ENCODE peak calls at places on chromosomes 7 and 10, in five cellular contexts. R is neural crest cell, A is upper lobe of right lung, J is endothelial cell, U is coronary artery. N is an unnamed sample.

GRCh38 chr7:111730476-111731300 is 168.4 kb upstream of the IMMP2L start:
- DNase-seq in R (no peak), A (no peak), J (no peak), U (no peak), N (no peak)

GRCh38 chr10:49827297-49827696 is 65.2 kb upstream of the OGDHL start:
- DNase-seq in R (no peak), A (no peak), J (no peak), U (no peak), N (no peak)

GRCh38 chr7:147265528-147265927 is 1148.9 kb downstream of the CNTNAP2 start:
- DNase-seq in R (no peak), A (no peak), J (no peak), U (no peak), N (no peak)

GRCh38 chr7:139650429-139651100 is 127.1 kb downstream of the CLEC2L start:
- DNase-seq in R (no peak), A (no peak), J (no peak), U (no peak), N (no peak)

GRCh38 chr10:132099701-132100481 is 34.1 kb downstream of the JAKMIP3 start:
- DNase-seq in R (no peak), A (peak), J (no peak), U (peak), N (no peak)

GRCh38 chr7:78543976-78544375 is 745.4 kb downstream of the PHTF2 start:
- DNase-seq in R (no peak), A (no peak), J (no peak), U (no peak), N (no peak)

GRCh38 chr10:89744021-89744420 is 42.6 kb downstream of the KIF20B start:
- DNase-seq in R (no peak), A (no peak), J (no peak), U (no peak), N (no peak)

GRCh38 chr10:42970451-42971250 is 106.2 kb upstream of the RET start:
- DNase-seq in R (no peak), A (peak), J (peak), U (peak), N (no peak)

GRCh38 chr10:97169911-97170693 is 15.7 kb downstream of the SLIT1 start:
- DNase-seq in R (no peak), A (no peak), J (no peak), U (no peak), N (no peak)

GRCh38 chr7:23383225-23383624 is 84.1 kb downstream of the MALSU1 start:
- DNase-seq in R (no peak), A (no peak), J (no peak), U (no peak), N (no peak)

GRCh38 chr7:43535031-43535451 is 47.9 kb upstream of the STK17A start:
- DNase-seq in R (no peak), A (no peak), J (no peak), U (no peak), N (no peak)

GRCh38 chr10:96714031-96714590 is 6.2 kb downstream of the PIK3AP1 start:
- DNase-seq in R (no peak), A (no peak), J (no peak), U (no peak), N (no peak)

GRCh38 chr7:100091411-100092181 is 2.8 kb downstream of the COPS6 start:
- DNase-seq in R (no peak), A (no peak), J (no peak), U (no peak), N (no peak)

GRCh38 chr7:149431486-149432120 is 29.3 kb downstream of the ZNF777 start:
- DNase-seq in R (no peak), A (no peak), J (no peak), U (no peak), N (no peak)

GRCh38 chr10:100554902-100555301 is 19.2 kb downstream of the HIF1AN start:
- DNase-seq in R (no peak), A (no peak), J (no peak), U (no peak), N (no peak)

GRCh38 chr10:132140167-132140925 is 46.4 kb upstream of the DPYSL4 start:
- DNase-seq in R (no peak), A (peak), J (no peak), U (no peak), N (no peak)

GRCh38 chr7:94059747-94060146 is 55.6 kb upstream of the BET1 start:
- DNase-seq in R (no peak), A (no peak), J (no peak), U (no peak), N (no peak)

GRCh38 chr7:116653204-116653603 is 18.8 kb upstream of the MET start:
- DNase-seq in R (no peak), A (no peak), J (no peak), U (no peak), N (no peak)

GRCh38 chr7:78510580-78511188 is 712.1 kb downstream of the PHTF2 start:
- DNase-seq in R (peak), A (no peak), J (peak), U (no peak), N (no peak)

GRCh38 chr10:91798736-91799579 is 732 bp downstream of the TNKS2 start:
- DNase-seq in R (no peak), A (peak), J (no peak), U (no peak), N (peak)

GRCh38 chr7:2309889-2310331 is 4.3 kb downstream of the SNX8 start:
- DNase-seq in R (no peak), A (no peak), J (no peak), U (no peak), N (no peak)

GRCh38 chr7:104933433-104934074 is 80.5 kb upstream of the KMT2E start:
- DNase-seq in R (no peak), A (no peak), J (no peak), U (no peak), N (no peak)

GRCh38 chr10:52703898-52704297 is 68.7 kb downstream of the MBL2 start:
- DNase-seq in R (no peak), A (no peak), J (no peak), U (no peak), N (no peak)

GRCh38 chr7:17097668-17098297 is 200.7 kb upstream of the AHR start:
- DNase-seq in R (no peak), A (no peak), J (no peak), U (no peak), N (no peak)

GRCh38 chr10:117253908-117254307 is 13.0 kb downstream of the SLC18A2 start:
- DNase-seq in R (no peak), A (no peak), J (no peak), U (no peak), N (no peak)

GRCh38 chr7:108492742-108493141 is 33.2 kb downstream of the PNPLA8 start:
- DNase-seq in R (no peak), A (no peak), J (no peak), U (no peak), N (no peak)

GRCh38 chr7:38215115-38215514 is 37.1 kb downstream of the STARD3NL start:
- DNase-seq in R (no peak), A (no peak), J (no peak), U (no peak), N (no peak)

GRCh38 chr10:48525113-48525512 is 79.8 kb downstream of the ARHGAP22 start:
- DNase-seq in R (no peak), A (no peak), J (no peak), U (peak), N (no peak)

GRCh38 chr7:101519324-101520017 is 109.6 kb downstream of the MYL10 start:
- DNase-seq in R (no peak), A (no peak), J (no peak), U (no peak), N (no peak)

GRCh38 chr7:75624134-75624832 is 114.5 kb downstream of the HIP1 start:
- DNase-seq in R (no peak), A (peak), J (no peak), U (peak), N (no peak)

GRCh38 chr10:99880071-99880835 is 97.8 kb downstream of the ABCC2 start:
- DNase-seq in R (no peak), A (no peak), J (peak), U (no peak), N (no peak)

GRCh38 chr7:15158141-15158810 is 255.7 kb upstream of the DGKB start:
- DNase-seq in R (no peak), A (no peak), J (no peak), U (no peak), N (no peak)

GRCh38 chr7:25389489-25390106 is 161.3 kb upstream of the NPVF start:
- DNase-seq in R (peak), A (no peak), J (peak), U (no peak), N (no peak)

GRCh38 chr10:120979435-120980315 is 128.5 kb downstream of the WDR11 start:
- DNase-seq in R (peak), A (peak), J (peak), U (no peak), N (no peak)

GRCh38 chr10:132722391-132722790 is 63.6 kb downstream of the NKX6-2 start:
- DNase-seq in R (no peak), A (no peak), J (no peak), U (no peak), N (no peak)

GRCh38 chr7:91287685-91288084 is 23.5 kb downstream of the FZD1 start:
- DNase-seq in R (no peak), A (no peak), J (no peak), U (no peak), N (no peak)

GRCh38 chr10:103554488-103555320 is 61.2 kb downstream of the NEURL1 start:
- DNase-seq in R (peak), A (no peak), J (no peak), U (no peak), N (no peak)

GRCh38 chr10:122331615-122332446 is 42.7 kb upstream of the PLEKHA1 start:
- DNase-seq in R (no peak), A (no peak), J (no peak), U (peak), N (no peak)

GRCh38 chr10:122336332-122336731 is 38.2 kb upstream of the PLEKHA1 start:
- DNase-seq in R (no peak), A (no peak), J (no peak), U (no peak), N (no peak)

GRCh38 chr10:122329416-122329815 is 45.1 kb upstream of the PLEKHA1 start:
- DNase-seq in R (no peak), A (no peak), J (no peak), U (peak), N (no peak)

GRCh38 chr10:122331100-122331499 is 43.4 kb upstream of the PLEKHA1 start:
- DNase-seq in R (no peak), A (no peak), J (no peak), U (peak), N (no peak)

DNA sequence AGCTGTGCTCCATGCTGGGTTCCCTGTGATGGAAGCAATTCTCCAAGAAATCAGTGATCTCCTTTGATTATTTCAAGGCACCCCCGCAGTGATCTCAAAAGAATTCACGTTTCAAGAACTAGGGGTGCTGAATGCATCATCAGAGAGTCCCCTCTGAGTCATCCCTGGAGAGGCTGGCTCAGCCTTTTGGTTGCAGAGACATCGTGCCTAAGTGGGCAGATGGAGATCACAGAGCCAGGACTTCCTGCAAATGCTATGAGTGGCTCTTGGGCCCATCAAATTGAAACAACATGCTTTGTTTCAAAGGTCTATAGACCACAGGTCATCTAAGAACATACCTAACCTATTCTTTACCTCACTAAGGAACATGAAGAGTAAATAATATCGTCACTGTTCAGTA is 41.5 kb upstream of the PLEKHA1 start:
- DNase-seq in R (no peak), A (no peak), J (no peak), U (no peak), N (no peak)
- TF ChIP-seq CTCF in R (no peak), A (no peak), J (no peak), U (no peak), N (no peak)

DNA sequence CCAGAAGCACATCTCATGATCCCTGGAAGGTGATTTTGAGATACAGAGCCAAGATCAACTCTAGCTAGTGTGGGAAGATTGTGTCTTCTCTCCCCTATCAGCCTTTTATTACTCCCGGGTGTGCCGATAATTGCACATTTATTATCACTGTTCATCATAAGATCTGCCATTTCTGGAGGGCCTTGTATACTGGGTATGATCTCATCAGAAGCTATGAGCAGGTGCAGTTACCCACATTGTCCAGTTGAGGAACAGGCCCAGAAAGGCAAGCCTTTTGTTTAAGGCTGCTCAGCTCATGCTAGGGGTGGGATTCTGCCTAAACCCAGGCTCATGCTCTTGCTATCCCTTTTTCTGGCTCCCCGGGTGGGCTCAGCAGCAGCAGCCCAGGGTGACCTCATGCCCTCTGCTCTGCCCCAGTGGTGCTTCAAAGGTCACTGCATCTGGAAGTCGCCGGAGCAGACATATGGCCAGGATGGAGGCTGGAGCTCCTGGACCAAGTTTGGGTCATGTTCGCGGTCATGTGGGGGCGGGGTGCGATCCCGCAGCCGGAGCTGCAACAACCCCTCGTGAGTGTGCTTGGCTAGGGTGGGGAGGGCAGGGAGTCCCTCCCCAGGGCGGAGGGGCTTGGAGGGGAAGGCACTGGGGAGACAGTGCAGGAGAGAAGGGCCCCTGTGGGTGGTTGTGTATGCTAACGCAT is 46.6 kb downstream of the TBATA start:
- DNase-seq in R (no peak), A (no peak), J (no peak), U (no peak), N (no peak)
- TF ChIP-seq CTCF in R (peak), A (no peak), J (peak), U (no peak), N (no peak)

DNA sequence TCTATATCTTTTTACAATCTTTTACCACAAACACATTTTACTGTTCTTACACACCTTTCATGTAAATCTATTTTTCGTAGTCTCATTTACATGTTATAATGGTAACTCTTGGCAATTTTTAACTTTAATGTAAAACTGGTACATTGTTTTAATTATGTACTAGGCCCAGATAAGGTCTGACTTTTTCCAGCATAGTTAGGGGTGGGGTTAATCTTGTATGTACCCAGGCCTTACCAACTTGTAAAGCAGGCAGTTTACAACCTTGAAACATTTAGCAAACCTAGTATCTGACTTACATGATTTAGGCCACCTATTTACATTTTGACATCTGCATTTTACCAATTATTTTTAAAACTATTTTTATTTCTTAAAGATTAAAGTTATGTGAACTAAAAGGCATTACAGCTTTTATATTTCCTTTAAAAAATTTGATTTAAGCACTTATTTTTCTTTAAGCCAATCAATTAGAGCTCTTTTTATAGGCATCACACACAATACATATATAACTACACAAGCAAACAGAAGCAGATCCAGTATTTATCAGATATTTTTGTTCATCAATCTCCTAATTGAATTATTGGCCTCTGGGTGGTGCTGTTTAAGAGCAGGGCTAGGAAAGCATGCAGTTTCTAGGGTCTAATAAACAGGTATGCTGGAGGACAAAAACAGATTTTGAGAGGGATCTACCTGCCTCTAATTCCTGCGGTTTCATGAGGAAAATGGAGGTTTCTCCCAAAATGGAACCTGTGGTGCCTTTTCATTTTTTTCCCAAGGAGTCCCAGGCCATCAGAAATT is 19.7 kb upstream of the CROT start:
- DNase-seq in R (no peak), A (no peak), J (no peak), U (no peak), N (no peak)
- TF ChIP-seq CTCF in R (no peak), A (no peak), J (no peak), U (no peak), N (no peak)

GRCh38 chr7:18541871-18542212 is 46.3 kb downstream of the HDAC9 start:
- DNase-seq in R (no peak), A (no peak), J (no peak), U (no peak), N (no peak)
- TF ChIP-seq CTCF in R (no peak), A (no peak), J (no peak), U (no peak), N (no peak)

N was measured in CD8-positive, alpha-beta T cell.